ENCODE peak calls at places on chromosome 9, in five cellular contexts. U, I, V, K and T are unnamed samples. For H3K36me3 and H3K4me1, the result is how much of the 10 kb centered on the place peaks cover.

GRCh38 chr9:109331353-109331752 is 10.5 kb upstream of the EPB41L4B start:
- DNase-seq in U (peak), I (peak), V (peak), K (no peak), T (no peak)

GRCh38 chr9:135282001-135282731 is 194.7 kb downstream of the OLFM1 start:
- DNase-seq in U (peak), I (peak), V (no peak), K (peak), T (no peak)

GRCh38 chr9:27460225-27461023 is 63.7 kb upstream of the IFNK start:
- DNase-seq in U (no peak), I (no peak), V (peak), K (no peak), T (no peak)

GRCh38 chr9:114301798-114302565 is 20.9 kb upstream of the ORM1 start:
- DNase-seq in U (peak), I (no peak), V (no peak), K (no peak), T (no peak)

GRCh38 chr9:71766663-71767062 is 1.6 kb downstream of the CEMIP2 start:
- DNase-seq in U (no peak), I (no peak), V (no peak), K (peak), T (no peak)

GRCh38 chr9:99464568-99464967 is 242.5 kb downstream of the SEC61B start:
- DNase-seq in U (no peak), I (no peak), V (no peak), K (no peak), T (no peak)

GRCh38 chr9:13088734-13089427 is 190.6 kb downstream of the MPDZ start:
- DNase-seq in U (no peak), I (no peak), V (peak), K (no peak), T (no peak)

GRCh38 chr9:19650292-19650691 is 138.5 kb downstream of the SLC24A2 start:
- DNase-seq in U (no peak), I (no peak), V (no peak), K (no peak), T (no peak)

GRCh38 chr9:106286249-106286648 is 576.7 kb upstream of the ZNF462 start:
- DNase-seq in U (no peak), I (no peak), V (no peak), K (no peak), T (no peak)

GRCh38 chr9:16871358-16872151 is 1.1 kb upstream of the BNC2 start:
- DNase-seq in U (peak), I (peak), V (peak), K (no peak), T (no peak)

GRCh38 chr9:17219261-17219660 is 84.4 kb downstream of the CNTLN start:
- DNase-seq in U (no peak), I (no peak), V (no peak), K (no peak), T (no peak)

GRCh38 chr9:21800931-21801682 is 1.3 kb upstream of the MTAP start:
- DNase-seq in U (no peak), I (no peak), V (no peak), K (no peak), T (no peak)

GRCh38 chr9:76704601-76705204 is 59.5 kb upstream of the PCA3 start:
- DNase-seq in U (no peak), I (no peak), V (no peak), K (peak), T (no peak)

GRCh38 chr9:116493183-116493582 is 193.9 kb upstream of the TRIM32 start:
- DNase-seq in U (no peak), I (no peak), V (no peak), K (no peak), T (no peak)

GRCh38 chr9:118577121-118577520 is 792.1 kb downstream of the BRINP1 start:
- DNase-seq in U (no peak), I (no peak), V (no peak), K (no peak), T (no peak)

GRCh38 chr9:116099821-116100220 is 53.8 kb upstream of the PAPPA start:
- DNase-seq in U (no peak), I (no peak), V (no peak), K (no peak), T (no peak)

GRCh38 chr9:95088421-95089161 is 228.9 kb downstream of the FANCC start:
- DNase-seq in U (no peak), I (no peak), V (peak), K (no peak), T (no peak)

GRCh38 chr9:19231126-19232035 is 888 bp downstream of the DENND4C start:
- DNase-seq in U (peak), I (no peak), V (peak), K (peak), T (no peak)

GRCh38 chr9:8643464-8643863 is 843.9 kb upstream of the DMAC1 start:
- DNase-seq in U (no peak), I (no peak), V (no peak), K (no peak), T (no peak)

GRCh38 chr9:8762676-8763075 is 963.1 kb upstream of the DMAC1 start:
- DNase-seq in U (peak), I (no peak), V (no peak), K (no peak), T (no peak)

GRCh38 chr9:75664597-75664996 is 225.9 kb upstream of the PCSK5 start:
- DNase-seq in U (no peak), I (no peak), V (no peak), K (no peak), T (no peak)

GRCh38 chr9:94802795-94803194 is 76.3 kb downstream of the AOPEP start:
- DNase-seq in U (no peak), I (no peak), V (no peak), K (no peak), T (no peak)

GRCh38 chr9:2363138-2363745 is 258.3 kb upstream of the VLDLR start:
- DNase-seq in U (no peak), I (no peak), V (no peak), K (no peak), T (no peak)

GRCh38 chr9:77881111-77881510 is 150.5 kb downstream of the GNAQ start:
- DNase-seq in U (no peak), I (no peak), V (no peak), K (no peak), T (no peak)

GRCh38 chr9:124202447-124202971 is 55.2 kb upstream of the NEK6 start:
- DNase-seq in U (peak), I (peak), V (peak), K (peak), T (peak)

GRCh38 chr9:35797311-35798109 is 6.1 kb downstream of the NPR2 start:
- DNase-seq in U (no peak), I (no peak), V (no peak), K (no peak), T (no peak)

GRCh38 chr9:111662851-111663823 is 1.7 kb downstream of the GNG10 start:
- DNase-seq in U (no peak), I (no peak), V (no peak), K (peak), T (no peak)

GRCh38 chr9:72721086-72721485 is 199.7 kb downstream of the TMC1 start:
- DNase-seq in U (no peak), I (no peak), V (no peak), K (no peak), T (no peak)

GRCh38 chr9:126523621-126524111 is 90.1 kb upstream of the LMX1B start:
- DNase-seq in U (no peak), I (no peak), V (no peak), K (peak), T (no peak)

GRCh38 chr9:116280529-116280928 is 126.9 kb downstream of the PAPPA start:
- DNase-seq in U (no peak), I (no peak), V (no peak), K (no peak), T (no peak)

GRCh38 chr9:134059661-134060395 is 8.0 kb downstream of the BRD3 start:
- DNase-seq in U (no peak), I (peak), V (peak), K (no peak), T (no peak)

GRCh38 chr9:92206490-92206889 is 87.0 kb downstream of the IARS1 start:
- DNase-seq in U (no peak), I (no peak), V (no peak), K (no peak), T (no peak)

GRCh38 chr9:35406183-35406959 is 83.5 kb upstream of the RUSC2 start:
- DNase-seq in U (peak), I (peak), V (peak), K (peak), T (no peak)

GRCh38 chr9:133103183-133103986 is 17.7 kb downstream of the RALGDS start:
- DNase-seq in U (peak), I (peak), V (peak), K (peak), T (peak)

GRCh38 chr9:37144762-37145161 is 24.4 kb downstream of the ZCCHC7 start:
- DNase-seq in U (no peak), I (no peak), V (no peak), K (no peak), T (no peak)

GRCh38 chr9:84953797-84954695 is 284.5 kb downstream of the NTRK2 start:
- DNase-seq in U (peak), I (peak), V (peak), K (peak), T (no peak)

GRCh38 chr9:130212543-130213297 is 40.5 kb downstream of the NCS1 start:
- DNase-seq in U (no peak), I (no peak), V (peak), K (no peak), T (no peak)
- H3K36me3 ChIP-seq in U (under half), I (under half), V (under half), K (under half), T (under half)

GRCh38 chr9:137697832-137698231 is 79.0 kb downstream of the EHMT1 start:
- DNase-seq in U (no peak), I (no peak), V (no peak), K (no peak), T (no peak)
- H3K4me3 ChIP-seq in U (no peak), I (no peak), V (no peak), K (no peak), T (no peak)

GRCh38 chr9:131272212-131272611 is 4.1 kb downstream of the FAM78A start:
- DNase-seq in U (no peak), I (peak), V (no peak), K (no peak), T (no peak)
- H3K4me1 ChIP-seq in U (under half), I (half or more), V (under half), K (under half), T (under half)

DNA sequence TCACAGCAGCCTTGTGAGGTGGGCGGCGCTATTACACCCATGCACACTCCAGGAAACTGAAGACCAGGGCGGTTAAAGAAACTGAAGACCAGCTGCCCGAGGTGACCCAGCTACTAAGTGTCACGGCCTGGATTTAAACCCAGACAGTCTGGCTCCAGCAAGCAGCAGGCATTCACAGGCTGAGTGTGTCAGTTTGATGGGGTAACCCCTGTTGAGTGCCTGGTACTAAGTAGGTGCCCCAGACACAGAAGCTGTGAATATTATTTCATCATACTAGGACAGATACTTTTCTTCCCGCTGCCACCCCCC is 7.3 kb downstream of the ENG start:
- DNase-seq in U (no peak), I (no peak), V (peak), K (no peak), T (no peak)
- H3K36me3 ChIP-seq in U (under half), I (under half), V (under half), K (under half), T (under half)

DNA sequence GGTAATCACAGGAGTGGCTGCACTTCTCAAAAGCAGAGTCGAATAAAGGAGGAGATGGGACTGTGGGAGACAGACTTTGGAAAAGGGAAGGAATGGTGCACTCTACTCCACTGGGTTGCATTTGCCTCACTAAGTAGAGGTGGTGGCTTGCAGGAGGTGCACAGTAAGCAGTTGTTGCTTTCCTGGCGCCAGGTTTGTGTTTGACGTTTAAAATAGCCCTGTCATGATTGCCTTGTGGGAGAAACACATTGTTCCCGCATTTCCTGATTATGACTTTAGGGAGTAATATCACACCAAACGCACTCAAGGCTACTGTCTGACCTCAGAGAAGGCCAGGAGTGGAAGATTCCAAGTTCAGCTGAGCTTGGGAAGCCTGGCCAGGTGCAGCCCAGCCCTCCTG is 36.7 kb downstream of the DMRT1 start:
- DNase-seq in U (no peak), I (no peak), V (no peak), K (no peak), T (no peak)
- H3K4me3 ChIP-seq in U (no peak), I (no peak), V (no peak), K (no peak), T (no peak)

GRCh38 chr9:974064-974992 is 2.1 kb upstream of the DMRT3 start:
- DNase-seq in U (no peak), I (no peak), V (no peak), K (no peak), T (no peak)

GRCh38 chr9:973295-973842 is 3.1 kb upstream of the DMRT3 start:
- DNase-seq in U (no peak), I (no peak), V (no peak), K (no peak), T (no peak)

GRCh38 chr9:970310-971002 is 6.0 kb upstream of the DMRT3 start:
- DNase-seq in U (no peak), I (no peak), V (no peak), K (no peak), T (no peak)

GRCh38 chr9:971901-972511 is 4.4 kb upstream of the DMRT3 start:
- DNase-seq in U (peak), I (peak), V (no peak), K (no peak), T (no peak)

DNA sequence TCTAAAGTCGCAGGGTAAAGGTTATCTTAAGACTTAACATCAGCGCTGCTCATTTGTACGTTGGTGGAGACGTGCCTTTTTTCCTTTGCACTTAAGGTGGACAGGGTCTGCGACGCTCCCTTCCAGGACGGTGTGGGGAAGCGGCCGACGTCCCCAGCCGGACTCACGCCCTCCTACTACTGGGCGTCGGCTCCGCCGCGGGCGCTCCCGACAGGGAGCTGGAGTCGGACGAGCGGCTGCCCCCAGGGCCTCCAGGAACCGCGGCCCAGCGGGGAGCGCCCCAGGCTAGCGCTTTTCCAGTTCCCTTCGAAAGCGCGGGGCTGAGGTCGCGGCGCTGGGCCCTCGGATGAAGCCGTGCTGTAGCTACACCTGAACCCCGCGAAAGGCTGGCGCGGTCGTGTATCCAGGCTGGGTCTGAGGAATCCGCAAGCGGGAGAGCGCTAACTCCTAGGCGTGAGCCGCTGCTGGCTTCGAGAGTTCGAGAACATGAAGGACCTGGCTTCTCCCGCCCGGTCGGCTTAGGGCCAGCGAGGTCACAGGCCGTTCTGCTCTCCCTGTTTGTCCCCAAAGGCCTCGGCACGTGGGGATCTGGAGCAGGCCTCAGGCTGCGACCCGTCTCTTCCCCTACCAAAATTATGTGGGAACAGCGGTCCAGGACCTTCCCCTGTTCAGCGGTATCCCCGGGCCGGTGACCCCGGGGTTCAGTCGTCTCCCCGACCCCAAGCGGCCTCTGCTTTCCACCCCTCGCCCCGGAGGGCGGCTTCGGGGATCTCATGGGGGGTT is 3.8 kb upstream of the DMRT3 start:
- DNase-seq in U (no peak), I (no peak), V (no peak), K (no peak), T (no peak)
- H3K4me1 ChIP-seq in U (under half), I (under half), V (under half), K (under half), T (under half)

DNA sequence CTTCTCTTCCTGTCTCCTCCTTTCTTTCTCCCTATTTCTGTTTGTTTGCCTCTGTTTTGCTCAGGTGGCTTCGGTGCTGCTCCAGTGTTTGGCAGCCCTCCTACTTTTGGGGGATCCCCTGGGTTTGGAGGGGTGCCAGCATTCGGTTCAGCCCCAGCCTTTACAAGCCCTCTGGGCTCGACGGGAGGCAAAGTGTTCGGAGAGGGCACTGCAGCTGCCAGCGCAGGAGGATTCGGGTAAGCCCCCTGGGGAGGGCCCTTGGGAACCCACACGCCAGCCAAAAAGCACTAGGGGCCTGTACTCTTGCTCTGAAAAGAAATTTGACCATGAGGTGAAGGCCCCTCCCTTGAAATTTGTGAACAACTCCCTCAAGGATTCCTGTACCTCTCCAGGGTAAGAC is 48.2 kb downstream of the FAM78A start:
- DNase-seq in U (no peak), I (peak), V (peak), K (no peak), T (no peak)
- H3K36me3 ChIP-seq in U (under half), I (half or more), V (under half), K (under half), T (under half)